ENCODE peak calls at places on chromosome 10, in six cellular contexts. I is hepatocyte, V is H1, G is fibroblast of lung, Q is GM23248, J is endothelial cell of umbilical vein. R is an unnamed sample.

GRCh38 chr10:32149257-32149955 is 93.2 kb upstream of the KIF5B start:
- DNase-seq in I (no peak), V (no peak), G (peak; percentile 96), Q (peak; percentile 96), J (peak; percentile 72), R (peak; percentile 15)

GRCh38 chr10:75959209-75959608 is 527.8 kb downstream of the LRMDA start:
- DNase-seq in I (peak; percentile 49), V (no peak), G (peak; percentile 84), Q (peak; percentile 94), J (no peak), R (peak; percentile 99)

GRCh38 chr10:12501851-12502525 is 152.6 kb downstream of the CAMK1D start:
- DNase-seq in I (peak; percentile 18), V (peak; percentile 45), G (no peak), Q (no peak), J (no peak), R (no peak)

GRCh38 chr10:123862421-123863188 is 29.0 kb downstream of the CPXM2 start:
- DNase-seq in I (no peak), V (peak; percentile 26), G (no peak), Q (peak; percentile 74), J (no peak), R (no peak)

GRCh38 chr10:50312464-50313437 is 61.4 kb upstream of the ASAH2 start:
- DNase-seq in I (no peak), V (no peak), G (peak; percentile 46), Q (peak; percentile 90), J (no peak), R (peak; percentile 96)

GRCh38 chr10:12181065-12181775 is 14.5 kb downstream of the NUDT5 start:
- DNase-seq in I (no peak), V (no peak), G (no peak), Q (no peak), J (no peak), R (peak; percentile 3)

GRCh38 chr10:32065871-32066270 is 9.6 kb upstream of the KIF5B start:
- DNase-seq in I (peak; percentile 25), V (no peak), G (peak; percentile 80), Q (peak; percentile 79), J (no peak), R (peak; percentile 42)

GRCh38 chr10:37109000-37109399 is 16.4 kb upstream of the ANKRD30A start:
- DNase-seq in I (no peak), V (no peak), G (no peak), Q (no peak), J (no peak), R (peak; percentile 54)

GRCh38 chr10:133027480-133027879 is 60.2 kb upstream of the ADGRA1 start:
- DNase-seq in I (no peak), V (no peak), G (no peak), Q (no peak), J (no peak), R (no peak)

GRCh38 chr10:110168601-110169481 is 38.6 kb upstream of the MXI1 start:
- DNase-seq in I (peak; percentile 53), V (peak; percentile 51), G (no peak), Q (no peak), J (no peak), R (no peak)

GRCh38 chr10:31099664-31100063 is 68.0 kb upstream of the ZNF438 start:
- DNase-seq in I (peak; percentile 81), V (peak; percentile 31), G (no peak), Q (no peak), J (no peak), R (peak; percentile 94)

GRCh38 chr10:102994551-102995295 is 76.6 kb downstream of the CNNM2 start:
- DNase-seq in I (no peak), V (no peak), G (no peak), Q (no peak), J (no peak), R (no peak)

GRCh38 chr10:3850999-3851937 is 66.3 kb upstream of the KLF6 start:
- DNase-seq in I (peak; percentile 67), V (no peak), G (peak; percentile 87), Q (peak; percentile 91), J (peak; percentile 78), R (peak; percentile 40)

GRCh38 chr10:130108934-130109604 is 1.6 kb downstream of the C10orf143 start:
- DNase-seq in I (no peak), V (no peak), G (no peak), Q (no peak), J (no peak), R (no peak)

DNA sequence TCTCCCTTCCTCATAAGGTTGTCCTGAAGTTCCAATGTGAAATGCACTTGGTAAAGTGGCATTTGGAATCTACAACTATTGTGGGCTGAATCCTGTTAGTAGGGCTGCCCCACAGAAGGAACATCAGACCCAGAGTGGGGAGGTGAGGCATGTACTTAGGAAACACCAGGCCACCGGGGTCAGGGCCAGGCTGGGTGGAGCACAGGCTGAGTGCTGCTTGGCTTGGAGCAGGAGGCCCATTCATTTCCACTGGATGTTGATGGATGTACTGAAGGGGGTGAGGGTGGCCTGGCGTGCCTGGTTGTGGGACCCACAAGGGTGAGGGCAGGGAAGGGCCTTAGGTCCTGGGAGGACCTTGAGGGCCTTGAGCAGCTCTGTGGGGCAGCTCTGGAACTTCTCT is 30.8 kb downstream of the PALD1 start:
- DNase-seq in I (no peak), V (no peak), G (no peak), Q (no peak), J (no peak), R (no peak)
- H3K4me1 ChIP-seq in I (peaks cover 8% of the 10 kb centered on the region), V (peaks cover 16% of the 10 kb centered on the region), G (peaks cover 5% of the 10 kb centered on the region), Q (no peaks in the 10 kb centered on the region), J (peaks cover 29% of the 10 kb centered on the region), R (no peaks in the 10 kb centered on the region)

GRCh38 chr10:48692748-48693147 is 8.1 kb downstream of the WDFY4 start:
- DNase-seq in I (no peak), V (no peak), G (no peak), Q (no peak), J (no peak), R (no peak)

GRCh38 chr10:48695636-48696534 is 11.2 kb downstream of the WDFY4 start:
- DNase-seq in I (no peak), V (no peak), G (no peak), Q (no peak), J (no peak), R (no peak)

GRCh38 chr10:48696535-48696873 is 11.8 kb downstream of the WDFY4 start:
- DNase-seq in I (no peak), V (no peak), G (no peak), Q (no peak), J (no peak), R (no peak)

GRCh38 chr10:48693206-48693605 is 8.5 kb downstream of the WDFY4 start:
- DNase-seq in I (no peak), V (no peak), G (no peak), Q (no peak), J (no peak), R (no peak)

DNA sequence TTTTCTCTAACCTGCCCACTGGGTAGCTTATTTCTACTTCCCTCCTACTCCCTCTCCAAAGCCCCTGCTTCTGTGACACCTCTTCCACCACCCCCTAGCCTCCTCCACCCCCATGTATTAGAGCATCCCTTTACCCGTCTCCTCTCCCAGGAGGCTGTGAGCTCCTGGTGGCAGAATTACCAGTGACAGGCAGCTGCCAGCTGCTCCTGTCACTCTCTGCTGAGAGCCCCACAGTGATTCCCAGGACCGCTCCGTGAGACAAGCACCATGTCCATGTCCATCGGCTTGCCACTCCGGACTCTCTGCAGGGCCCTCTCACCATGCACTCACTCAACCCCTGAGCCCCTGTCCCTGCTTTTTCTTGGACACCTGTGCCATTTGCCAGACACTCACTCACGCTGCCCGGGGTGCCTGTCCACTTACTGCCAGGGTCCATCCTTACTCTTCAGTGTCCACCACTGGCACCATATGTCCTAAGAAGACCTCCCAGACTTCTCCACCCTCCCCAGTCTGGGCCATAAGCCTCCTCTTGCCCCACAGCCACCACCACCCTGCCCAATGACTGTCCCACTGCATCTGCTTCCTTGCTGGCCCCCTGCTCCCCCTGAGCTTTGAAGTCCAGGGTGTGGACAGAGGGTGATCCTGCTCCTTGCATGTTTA is 9.8 kb downstream of the WDFY4 start:
- DNase-seq in I (no peak), V (no peak), G (no peak), Q (no peak), J (no peak), R (no peak)
- H4K20me1 ChIP-seq in I (no peaks in the 10 kb centered on the region), V (no peaks in the 10 kb centered on the region), G (no peaks in the 10 kb centered on the region), Q (no peaks in the 10 kb centered on the region), J (no peaks in the 10 kb centered on the region), R (no peaks in the 10 kb centered on the region)

GRCh38 chr10:74078037-74078436 is 72.6 kb downstream of the AP3M1 start:
- DNase-seq in I (no peak), V (no peak), G (peak; percentile 30), Q (peak; percentile 57), J (peak; percentile 77), R (peak; percentile 85)

GRCh38 chr10:74077416-74077815 is 73.2 kb downstream of the AP3M1 start:
- DNase-seq in I (no peak), V (no peak), G (no peak), Q (no peak), J (no peak), R (no peak)

GRCh38 chr10:74076961-74077360 is 73.7 kb downstream of the AP3M1 start:
- DNase-seq in I (no peak), V (no peak), G (no peak), Q (no peak), J (no peak), R (no peak)

GRCh38 chr10:74079028-74079913 is 71.4 kb downstream of the AP3M1 start:
- DNase-seq in I (no peak), V (no peak), G (peak; percentile 32), Q (peak; percentile 45), J (peak; percentile 83), R (peak; percentile 71)

GRCh38 chr10:74075906-74076305 is 74.7 kb downstream of the AP3M1 start:
- DNase-seq in I (no peak), V (no peak), G (no peak), Q (no peak), J (no peak), R (no peak)
- H3K27ac ChIP-seq in I (no peak overlapping the region), V (no peak overlapping the region), G (no peak overlapping the region), Q (no peak overlapping the region), J (no peak overlapping the region), R (no peak overlapping the region)

GRCh38 chr10:49111320-49111698 is 4.0 kb downstream of the VSTM4 start:
- DNase-seq in I (no peak), V (no peak), G (no peak), Q (no peak), J (no peak), R (no peak)

GRCh38 chr10:49112851-49113250 is 2.5 kb downstream of the VSTM4 start:
- DNase-seq in I (no peak), V (peak; percentile 7), G (no peak), Q (no peak), J (no peak), R (no peak)

GRCh38 chr10:49112098-49112497 is 3.2 kb downstream of the VSTM4 start:
- DNase-seq in I (no peak), V (peak; percentile 20), G (no peak), Q (no peak), J (no peak), R (no peak)

GRCh38 chr10:49109669-49110335 is 5.5 kb downstream of the VSTM4 start:
- DNase-seq in I (peak; percentile 54), V (no peak), G (peak; percentile 67), Q (peak; percentile 81), J (no peak), R (no peak)

DNA sequence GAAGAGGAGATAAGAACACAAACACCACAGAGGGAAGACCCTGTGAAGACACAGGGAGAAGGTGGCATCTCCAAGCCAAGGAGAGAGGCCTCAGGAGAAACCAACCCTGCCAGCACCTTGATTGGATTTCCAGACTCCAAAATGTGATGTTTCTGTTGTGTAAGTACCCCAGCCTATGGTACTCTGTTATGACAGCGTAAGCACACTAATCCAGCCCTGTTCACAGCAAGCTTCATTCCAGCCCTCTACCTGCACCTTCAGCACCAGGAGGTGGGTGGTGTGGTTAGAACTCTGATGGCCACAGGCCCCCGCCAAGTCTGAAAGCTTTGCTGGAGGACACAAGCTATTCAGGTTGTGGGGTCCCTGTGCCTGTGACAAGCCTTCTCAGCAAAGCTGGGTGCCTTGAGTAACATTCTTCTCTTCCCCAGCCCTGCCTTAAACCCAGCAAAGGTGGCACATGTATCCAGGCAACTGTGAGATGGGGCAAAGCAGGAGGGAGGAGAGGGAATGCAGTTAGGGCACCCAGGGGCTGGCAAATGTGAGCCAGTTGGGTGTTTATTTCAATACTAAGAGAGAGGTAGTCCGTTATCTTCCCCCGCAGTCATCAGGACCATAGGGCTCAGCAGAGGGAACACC is 4.5 kb downstream of the VSTM4 start:
- DNase-seq in I (no peak), V (peak; percentile 33), G (no peak), Q (no peak), J (no peak), R (no peak)
- H3K4me1 ChIP-seq in I (peaks cover 8% of the 10 kb centered on the region), V (no peaks in the 10 kb centered on the region), G (peaks cover 22% of the 10 kb centered on the region), Q (peaks cover 40% of the 10 kb centered on the region), J (no peaks in the 10 kb centered on the region), R (no peaks in the 10 kb centered on the region)